ENCODE peak calls at places on chromosome 1, in five cellular contexts. X is Daoy; P is head of caudate nucleus; H is CD4-positive, CD25-positive, alpha-beta regulatory T cell; O is C1 segment of cervical spinal cord. W is an unnamed sample.

GRCh38 chr1:17419626-17420328 is 19.7 kb downstream of the RCC2 start:
- DNase-seq in H (peak; percentile 54), P (peak; percentile 80), O (peak; percentile 27), X (peak; percentile 72), W (peak; percentile 77)

GRCh38 chr1:227741166-227741870 is 6.1 kb downstream of the SNAP47 start:
- DNase-seq in O (no peak), X (no peak), H (no peak), P (no peak), W (no peak)

GRCh38 chr1:243482237-243483022 is 226.6 kb downstream of the SDCCAG8 start:
- DNase-seq in P (no peak), H (no peak), X (no peak), O (no peak), W (peak; percentile 21)

GRCh38 chr1:169484107-169484506 is 1.6 kb downstream of the SLC19A2 start:
- DNase-seq in X (no peak), O (no peak), H (no peak), P (no peak), W (no peak)

GRCh38 chr1:224486801-224487583 is 52.4 kb upstream of the WDR26 start:
- DNase-seq in P (no peak), O (no peak), H (no peak), X (no peak), W (no peak)

GRCh38 chr1:160116277-160117147 is 953 bp downstream of the ATP1A2 start:
- DNase-seq in P (no peak), X (no peak), O (no peak), H (no peak), W (no peak)

GRCh38 chr1:91871994-91872393 is 14.0 kb downstream of the TGFBR3 start:
- DNase-seq in O (no peak), H (no peak), P (no peak), X (no peak), W (no peak)

GRCh38 chr1:202708456-202709275 is 1.6 kb downstream of the SYT2 start:
- DNase-seq in O (no peak), X (no peak), P (no peak), H (no peak), W (no peak)

GRCh38 chr1:160340866-160341265 is 2.2 kb downstream of the COPA start:
- DNase-seq in H (no peak), X (no peak), O (no peak), P (no peak), W (no peak)

GRCh38 chr1:28893403-28894102 is 20.8 kb upstream of the EPB41 start:
- DNase-seq in X (peak; percentile 53), H (no peak), O (no peak), P (no peak), W (peak; percentile 80)

GRCh38 chr1:27689423-27690173 is 17.6 kb upstream of the IFI6 start:
- DNase-seq in O (no peak), X (no peak), P (no peak), H (no peak), W (no peak)

GRCh38 chr1:157542676-157543075 is 9.6 kb downstream of the FCRL5 start:
- DNase-seq in P (peak; percentile 36), H (no peak), O (no peak), X (peak; percentile 51), W (peak; percentile 28)

GRCh38 chr1:152347116-152347728 is 12.6 kb downstream of the FLG2 start:
- DNase-seq in P (no peak), X (peak; percentile 61), H (peak; percentile 6), O (no peak), W (peak; percentile 71)

GRCh38 chr1:3495776-3496745 is 41.6 kb downstream of the ARHGEF16 start:
- DNase-seq in O (no peak), X (peak; percentile 92), H (no peak), P (no peak), W (no peak)

GRCh38 chr1:5640845-5641244 is 351.4 kb downstream of the NPHP4 start:
- DNase-seq in H (no peak), P (no peak), X (no peak), O (no peak), W (peak; percentile 15)

GRCh38 chr1:239456788-239457187 is 70.4 kb downstream of the CHRM3 start:
- DNase-seq in P (no peak), O (no peak), X (no peak), H (no peak), W (no peak)

GRCh38 chr1:30618335-30618747 is 105.0 kb downstream of the MATN1 start:
- DNase-seq in H (no peak), P (no peak), X (peak; percentile 69), O (no peak), W (no peak)

GRCh38 chr1:67053535-67053784 is 488 bp downstream of the SLC35D1 start:
- DNase-seq in H (peak; percentile 24), P (no peak), X (peak; percentile 70), O (peak; percentile 81), W (peak; percentile 49)

GRCh38 chr1:109497449-109498160 is 3.7 kb downstream of the CYB561D1 start:
- DNase-seq in O (no peak), P (no peak), H (no peak), X (no peak), W (no peak)

GRCh38 chr1:89125571-89126233 is at the start of gene GBP2:
- DNase-seq in X (peak; percentile 63), H (no peak), O (no peak), P (no peak), W (peak; percentile 54)

GRCh38 chr1:19101244-19101643 is 108.8 kb downstream of the UBR4 start:
- DNase-seq in H (no peak), X (peak; percentile 26), P (no peak), O (no peak), W (no peak)